ENCODE peak calls at places on chromosomes 2 and 18, in seven cellular contexts. One of them, this sample, is unnamed.

GRCh38 chr2:232937278-232937906 is 67.3 kb downstream of the SNORC start:
- DNase-seq in endodermal cell: no peak
- DNase-seq in lower lobe of right lung: no peak
- DNase-seq in A549: peak
- DNase-seq in astrocyte of the spinal cord: no peak
- DNase-seq in AG04449: no peak
- DNase-seq in cardiac muscle cell: peak
- DNase-seq in this sample: peak

GRCh38 chr18:62607708-62608428 is 85.0 kb downstream of the ZCCHC2 start:
- DNase-seq in endodermal cell: no peak
- DNase-seq in lower lobe of right lung: no peak
- DNase-seq in A549: no peak
- DNase-seq in astrocyte of the spinal cord: no peak
- DNase-seq in AG04449: no peak
- DNase-seq in cardiac muscle cell: no peak
- DNase-seq in this sample: no peak

GRCh38 chr18:59846814-59847490 is 52.8 kb upstream of the PMAIP1 start:
- DNase-seq in endodermal cell: peak
- DNase-seq in lower lobe of right lung: no peak
- DNase-seq in A549: peak
- DNase-seq in astrocyte of the spinal cord: peak
- DNase-seq in AG04449: no peak
- DNase-seq in cardiac muscle cell: peak
- DNase-seq in this sample: peak

GRCh38 chr2:170651603-170652002 is 63.5 kb upstream of the SP5 start:
- DNase-seq in endodermal cell: no peak
- DNase-seq in lower lobe of right lung: no peak
- DNase-seq in A549: no peak
- DNase-seq in astrocyte of the spinal cord: no peak
- DNase-seq in AG04449: no peak
- DNase-seq in cardiac muscle cell: no peak
- DNase-seq in this sample: no peak

GRCh38 chr2:214322662-214323061 is 88.2 kb upstream of the VWC2L start:
- DNase-seq in endodermal cell: no peak
- DNase-seq in lower lobe of right lung: no peak
- DNase-seq in A549: no peak
- DNase-seq in astrocyte of the spinal cord: no peak
- DNase-seq in AG04449: no peak
- DNase-seq in cardiac muscle cell: no peak
- DNase-seq in this sample: peak

GRCh38 chr2:28359222-28360065 is 33.2 kb upstream of the FOSL2 start:
- DNase-seq in endodermal cell: no peak
- DNase-seq in lower lobe of right lung: peak
- DNase-seq in A549: no peak
- DNase-seq in astrocyte of the spinal cord: peak
- DNase-seq in AG04449: no peak
- DNase-seq in cardiac muscle cell: peak
- DNase-seq in this sample: no peak

GRCh38 chr2:207308519-207309224 is 142.9 kb upstream of the KLF7 start:
- DNase-seq in endodermal cell: no peak
- DNase-seq in lower lobe of right lung: no peak
- DNase-seq in A549: no peak
- DNase-seq in astrocyte of the spinal cord: no peak
- DNase-seq in AG04449: no peak
- DNase-seq in cardiac muscle cell: no peak
- DNase-seq in this sample: no peak

GRCh38 chr18:46333371-46334199 is 229.4 kb downstream of the HAUS1 start:
- DNase-seq in endodermal cell: peak
- DNase-seq in lower lobe of right lung: no peak
- DNase-seq in A549: peak
- DNase-seq in astrocyte of the spinal cord: no peak
- DNase-seq in AG04449: no peak
- DNase-seq in cardiac muscle cell: peak
- DNase-seq in this sample: no peak

GRCh38 chr18:58225101-58225500 is 181.1 kb downstream of the NEDD4L start:
- DNase-seq in endodermal cell: no peak
- DNase-seq in lower lobe of right lung: no peak
- DNase-seq in A549: no peak
- DNase-seq in astrocyte of the spinal cord: no peak
- DNase-seq in AG04449: no peak
- DNase-seq in cardiac muscle cell: no peak
- DNase-seq in this sample: peak

GRCh38 chr2:54859416-54859815 is 136.0 kb downstream of the EML6 start:
- DNase-seq in endodermal cell: no peak
- DNase-seq in lower lobe of right lung: no peak
- DNase-seq in A549: no peak
- DNase-seq in astrocyte of the spinal cord: no peak
- DNase-seq in AG04449: no peak
- DNase-seq in cardiac muscle cell: no peak
- DNase-seq in this sample: no peak

GRCh38 chr2:213766465-213766891 is 482.2 kb downstream of the SPAG16 start:
- DNase-seq in endodermal cell: no peak
- DNase-seq in lower lobe of right lung: no peak
- DNase-seq in A549: no peak
- DNase-seq in astrocyte of the spinal cord: no peak
- DNase-seq in AG04449: no peak
- DNase-seq in cardiac muscle cell: no peak
- DNase-seq in this sample: no peak

GRCh38 chr2:220847587-220847986 is 724.5 kb downstream of the EPHA4 start:
- DNase-seq in endodermal cell: no peak
- DNase-seq in lower lobe of right lung: no peak
- DNase-seq in A549: peak
- DNase-seq in astrocyte of the spinal cord: peak
- DNase-seq in AG04449: peak
- DNase-seq in cardiac muscle cell: peak
- DNase-seq in this sample: peak

GRCh38 chr18:8084160-8084559 is 517.0 kb downstream of the PTPRM start:
- DNase-seq in endodermal cell: peak
- DNase-seq in lower lobe of right lung: no peak
- DNase-seq in A549: peak
- DNase-seq in astrocyte of the spinal cord: peak
- DNase-seq in AG04449: no peak
- DNase-seq in cardiac muscle cell: peak
- DNase-seq in this sample: peak

GRCh38 chr2:121502246-121502645 is 28.4 kb upstream of the RNU4ATAC start:
- DNase-seq in endodermal cell: no peak
- DNase-seq in lower lobe of right lung: no peak
- DNase-seq in A549: no peak
- DNase-seq in astrocyte of the spinal cord: peak
- DNase-seq in AG04449: peak
- DNase-seq in cardiac muscle cell: peak
- DNase-seq in this sample: peak

GRCh38 chr2:238097988-238098853 is 1.9 kb upstream of the ESPNL start:
- DNase-seq in endodermal cell: peak
- DNase-seq in lower lobe of right lung: peak
- DNase-seq in A549: peak
- DNase-seq in astrocyte of the spinal cord: peak
- DNase-seq in AG04449: no peak
- DNase-seq in cardiac muscle cell: peak
- DNase-seq in this sample: peak

GRCh38 chr2:227509824-227510619 is 38.1 kb downstream of the AGFG1 start:
- DNase-seq in endodermal cell: no peak
- DNase-seq in lower lobe of right lung: no peak
- DNase-seq in A549: peak
- DNase-seq in astrocyte of the spinal cord: peak
- DNase-seq in AG04449: peak
- DNase-seq in cardiac muscle cell: peak
- DNase-seq in this sample: peak

GRCh38 chr2:42410732-42411514 is 49.9 kb upstream of the COX7A2L start:
- DNase-seq in endodermal cell: no peak
- DNase-seq in lower lobe of right lung: no peak
- DNase-seq in A549: no peak
- DNase-seq in astrocyte of the spinal cord: no peak
- DNase-seq in AG04449: no peak
- DNase-seq in cardiac muscle cell: no peak
- DNase-seq in this sample: no peak

GRCh38 chr2:214311031-214311533 is 99.8 kb upstream of the VWC2L start:
- DNase-seq in endodermal cell: peak
- DNase-seq in lower lobe of right lung: no peak
- DNase-seq in A549: peak
- DNase-seq in astrocyte of the spinal cord: no peak
- DNase-seq in AG04449: no peak
- DNase-seq in cardiac muscle cell: no peak
- DNase-seq in this sample: no peak

GRCh38 chr2:240988146-240988545 is 10.3 kb upstream of the SNED1 start:
- DNase-seq in endodermal cell: no peak
- DNase-seq in lower lobe of right lung: no peak
- DNase-seq in A549: no peak
- DNase-seq in astrocyte of the spinal cord: peak
- DNase-seq in AG04449: no peak
- DNase-seq in cardiac muscle cell: no peak
- DNase-seq in this sample: peak

GRCh38 chr2:205043285-205043684 is 498.0 kb downstream of the PARD3B start:
- DNase-seq in endodermal cell: no peak
- DNase-seq in lower lobe of right lung: no peak
- DNase-seq in A549: no peak
- DNase-seq in astrocyte of the spinal cord: no peak
- DNase-seq in AG04449: no peak
- DNase-seq in cardiac muscle cell: no peak
- DNase-seq in this sample: no peak

GRCh38 chr18:42030586-42031182 is 75.7 kb downstream of the PIK3C3 start:
- DNase-seq in endodermal cell: peak
- DNase-seq in lower lobe of right lung: no peak
- DNase-seq in A549: peak
- DNase-seq in astrocyte of the spinal cord: peak
- DNase-seq in AG04449: no peak
- DNase-seq in cardiac muscle cell: peak
- DNase-seq in this sample: peak
- TF ChIP-seq CTCF in endodermal cell: peak
- TF ChIP-seq CTCF in lower lobe of right lung: no peak
- TF ChIP-seq CTCF in A549: peak
- TF ChIP-seq CTCF in astrocyte of the spinal cord: peak
- TF ChIP-seq CTCF in AG04449: peak
- TF ChIP-seq CTCF in cardiac muscle cell: peak
- TF ChIP-seq CTCF in this sample: peak

DNA sequence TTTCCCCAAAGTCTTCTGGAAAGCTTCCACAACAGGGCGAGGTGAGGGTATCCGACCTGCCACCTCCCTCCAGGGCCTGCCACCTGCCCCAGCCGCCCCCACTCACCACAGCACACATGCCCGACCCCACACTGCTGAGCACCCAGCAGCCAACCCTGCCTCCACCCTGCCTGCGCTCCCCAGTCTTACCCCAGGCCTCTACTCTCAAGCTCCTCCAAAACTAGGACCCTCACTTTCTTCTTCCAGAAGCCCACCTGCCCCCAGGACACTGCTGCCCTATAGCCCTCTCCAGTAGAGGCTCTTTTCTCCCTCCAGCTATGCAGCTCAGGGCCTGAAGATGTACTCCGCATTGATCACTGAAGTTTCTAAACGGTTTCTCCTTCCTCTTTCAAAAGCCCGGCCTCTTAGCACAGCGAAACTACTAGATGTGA is 128.9 kb upstream of the SLC1A4 start:
- DNase-seq in endodermal cell: no peak
- DNase-seq in lower lobe of right lung: no peak
- DNase-seq in A549: no peak
- DNase-seq in astrocyte of the spinal cord: no peak
- DNase-seq in AG04449: no peak
- DNase-seq in cardiac muscle cell: no peak
- DNase-seq in this sample: no peak
- H3K4me3 ChIP-seq in endodermal cell: no peak
- H3K4me3 ChIP-seq in lower lobe of right lung: peak
- H3K4me3 ChIP-seq in A549: peak
- H3K4me3 ChIP-seq in astrocyte of the spinal cord: no peak
- H3K4me3 ChIP-seq in AG04449: no peak
- H3K4me3 ChIP-seq in cardiac muscle cell: no peak
- H3K4me3 ChIP-seq in this sample: no peak

GRCh38 chr2:33366473-33366872 is 110.0 kb upstream of the RASGRP3 start:
- DNase-seq in endodermal cell: no peak
- DNase-seq in lower lobe of right lung: no peak
- DNase-seq in A549: no peak
- DNase-seq in astrocyte of the spinal cord: peak
- DNase-seq in AG04449: no peak
- DNase-seq in cardiac muscle cell: no peak
- DNase-seq in this sample: peak

GRCh38 chr2:33365264-33365663 is 111.2 kb upstream of the RASGRP3 start:
- DNase-seq in endodermal cell: no peak
- DNase-seq in lower lobe of right lung: no peak
- DNase-seq in A549: no peak
- DNase-seq in astrocyte of the spinal cord: no peak
- DNase-seq in AG04449: no peak
- DNase-seq in cardiac muscle cell: no peak
- DNase-seq in this sample: no peak

DNA sequence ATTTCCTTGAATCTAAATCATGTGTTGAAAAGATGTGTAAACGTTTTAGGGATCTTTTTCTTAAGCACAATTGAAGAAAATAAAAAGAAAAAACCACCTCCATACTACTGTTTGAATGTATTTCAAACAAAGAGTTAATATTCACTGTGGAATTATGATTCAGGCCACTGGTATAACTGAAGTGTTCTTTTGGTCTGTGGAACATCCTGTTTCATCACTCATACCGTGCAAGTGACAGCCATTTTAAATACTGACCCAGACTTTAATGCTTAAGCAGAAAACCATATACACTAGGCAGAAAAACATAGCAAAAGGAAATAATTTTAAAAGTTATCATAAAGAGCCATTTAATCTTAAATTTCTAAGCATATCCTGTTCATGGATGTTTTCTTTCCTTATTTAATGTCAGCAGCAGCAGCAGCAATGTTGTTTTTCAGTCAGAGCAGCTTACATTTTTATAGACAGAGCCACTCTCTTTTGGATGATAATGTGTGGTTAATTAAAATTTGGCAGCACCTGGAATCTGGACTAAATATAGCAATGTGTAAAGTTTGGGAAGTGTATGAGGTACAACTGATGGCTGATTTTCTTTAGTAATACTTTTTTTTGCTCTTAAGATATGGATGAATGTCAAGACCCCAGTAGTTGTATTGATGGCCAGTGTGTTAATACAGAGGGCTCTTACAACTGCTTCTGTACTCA is 112.7 kb upstream of the RASGRP3 start:
- DNase-seq in endodermal cell: no peak
- DNase-seq in lower lobe of right lung: no peak
- DNase-seq in A549: no peak
- DNase-seq in astrocyte of the spinal cord: no peak
- DNase-seq in AG04449: peak
- DNase-seq in cardiac muscle cell: peak
- DNase-seq in this sample: peak
- TF ChIP-seq CTCF in endodermal cell: no peak
- TF ChIP-seq CTCF in lower lobe of right lung: no peak
- TF ChIP-seq CTCF in A549: no peak
- TF ChIP-seq CTCF in astrocyte of the spinal cord: no peak
- TF ChIP-seq CTCF in AG04449: no peak
- TF ChIP-seq CTCF in cardiac muscle cell: no peak
- TF ChIP-seq CTCF in this sample: no peak

DNA sequence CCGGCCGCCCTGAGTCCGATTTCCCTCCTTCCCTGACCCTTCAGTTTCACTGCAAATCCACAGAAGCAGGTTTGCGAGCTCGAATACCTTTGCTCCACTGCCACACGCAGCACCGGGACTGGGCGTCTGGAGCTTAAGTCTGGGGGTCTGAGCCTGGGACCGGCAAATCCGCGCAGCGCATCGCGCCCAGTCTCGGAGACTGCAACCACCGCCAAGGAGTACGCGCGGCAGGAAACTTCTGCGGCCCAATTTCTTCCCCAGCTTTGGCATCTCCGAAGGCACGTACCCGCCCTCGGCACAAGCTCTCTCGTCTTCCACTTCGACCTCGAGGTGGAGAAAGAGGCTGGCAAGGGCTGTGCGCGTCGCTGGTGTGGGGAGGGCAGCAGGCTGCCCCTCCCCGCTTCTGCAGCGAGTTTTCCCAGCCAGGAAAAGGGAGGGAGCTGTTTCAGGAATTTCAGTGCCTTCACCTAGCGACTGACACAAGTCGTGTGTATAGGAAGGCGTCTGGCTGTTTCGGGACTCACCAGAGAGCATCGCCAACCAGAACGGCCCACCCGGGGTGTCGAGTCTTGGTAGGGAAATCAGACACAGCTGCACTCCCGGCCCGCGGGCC is 4.6 kb downstream of the SIX2 start:
- DNase-seq in endodermal cell: peak
- DNase-seq in lower lobe of right lung: no peak
- DNase-seq in A549: no peak
- DNase-seq in astrocyte of the spinal cord: no peak
- DNase-seq in AG04449: no peak
- DNase-seq in cardiac muscle cell: peak
- DNase-seq in this sample: no peak
- H3K4me3 ChIP-seq in endodermal cell: peak
- H3K4me3 ChIP-seq in lower lobe of right lung: peak
- H3K4me3 ChIP-seq in A549: no peak
- H3K4me3 ChIP-seq in astrocyte of the spinal cord: peak
- H3K4me3 ChIP-seq in AG04449: peak
- H3K4me3 ChIP-seq in cardiac muscle cell: peak
- H3K4me3 ChIP-seq in this sample: no peak